ENCODE peak calls at places on chromosome 1, in five cellular contexts. J is hepatocyte, G is pancreas, X is heart right ventricle, E is uterus. M is an unnamed sample.

GRCh38 chr1:111085666-111086065 is 54.2 kb downstream of the DRAM2 start:
- DNase-seq in J (no peak), G (no peak), X (no peak), E (no peak), M (no peak)

GRCh38 chr1:17148950-17149608 is 29.8 kb upstream of the PADI2 start:
- DNase-seq in J (no peak), G (no peak), X (no peak), E (no peak), M (no peak)

GRCh38 chr1:233945573-233945972 is 41.1 kb downstream of the SLC35F3 start:
- DNase-seq in J (no peak), G (no peak), X (no peak), E (no peak), M (no peak)

GRCh38 chr1:246005067-246005466 is 502.0 kb downstream of the SMYD3 start:
- DNase-seq in J (no peak), G (no peak), X (no peak), E (no peak), M (no peak)

GRCh38 chr1:203116048-203116810 is 11.3 kb upstream of the ADORA1 start:
- DNase-seq in J (no peak), G (no peak), X (no peak), E (no peak), M (no peak)

GRCh38 chr1:62263813-62264353 is 55.4 kb downstream of the KANK4 start:
- DNase-seq in J (no peak), G (no peak), X (no peak), E (no peak), M (no peak)

GRCh38 chr1:169138866-169139670 is 32.6 kb downstream of the ATP1B1 start:
- DNase-seq in J (no peak), G (no peak), X (no peak), E (no peak), M (no peak)

GRCh38 chr1:240385985-240386978 is 225.7 kb downstream of the GREM2 start:
- DNase-seq in J (peak; percentile 24), G (no peak), X (no peak), E (no peak), M (no peak)

GRCh38 chr1:54996359-54996868 is 2.3 kb upstream of the BSND start:
- DNase-seq in J (peak; percentile 82), G (peak; percentile 96), X (peak; percentile 79), E (no peak), M (no peak)

GRCh38 chr1:155255243-155256100 is at the start of gene ENTREP3:
- DNase-seq in J (peak; percentile 93), G (peak; percentile 89), X (peak; percentile 91), E (peak; percentile 87), M (peak; percentile 85)

GRCh38 chr1:76802094-76802493 is 65.2 kb upstream of the ST6GALNAC5 start:
- DNase-seq in J (no peak), G (no peak), X (no peak), E (no peak), M (no peak)

GRCh38 chr1:83033682-83034081 is 965.2 kb downstream of the TTLL7 start:
- DNase-seq in J (no peak), G (no peak), X (no peak), E (no peak), M (no peak)

GRCh38 chr1:201505505-201505893 is 1.4 kb downstream of the CSRP1 start:
- DNase-seq in J (no peak), G (no peak), X (no peak), E (peak; percentile 55), M (no peak)

GRCh38 chr1:215269955-215270354 is 187.4 kb downstream of the KCNK2 start:
- DNase-seq in J (no peak), G (no peak), X (no peak), E (no peak), M (no peak)

GRCh38 chr1:84192681-84193080 is 48.6 kb downstream of the PRKACB start:
- DNase-seq in J (no peak), G (no peak), X (no peak), E (no peak), M (no peak)

GRCh38 chr1:67559222-67559700 is 125.7 kb upstream of the GADD45A start:
- DNase-seq in J (no peak), G (no peak), X (peak; percentile 36), E (peak; percentile 59), M (no peak)

GRCh38 chr1:223811634-223812101 is 34.1 kb downstream of the TP53BP2 start:
- DNase-seq in J (no peak), G (no peak), X (no peak), E (no peak), M (no peak)

GRCh38 chr1:65235867-65236805 is 73.2 kb upstream of the DNAJC6 start:
- DNase-seq in J (peak; percentile 27), G (no peak), X (no peak), E (no peak), M (no peak)

GRCh38 chr1:81695741-81696140 is 105.0 kb upstream of the ADGRL2 start:
- DNase-seq in J (peak; percentile 36), G (no peak), X (no peak), E (peak; percentile 19), M (no peak)

GRCh38 chr1:65182658-65183268 is 34.8 kb downstream of the AK4 start:
- DNase-seq in J (no peak), G (no peak), X (no peak), E (no peak), M (no peak)

GRCh38 chr1:83954301-83954823 is 44.6 kb downstream of the TTLL7 start:
- DNase-seq in J (no peak), G (no peak), X (no peak), E (no peak), M (no peak)

GRCh38 chr1:941027-941587 is 17.4 kb downstream of the SAMD11 start:
- DNase-seq in J (no peak), G (no peak), X (no peak), E (peak; percentile 30), M (no peak)

GRCh38 chr1:228781161-228781771 is 46.0 kb downstream of the RHOU start:
- DNase-seq in J (peak; percentile 78), G (no peak), X (no peak), E (peak; percentile 38), M (no peak)

GRCh38 chr1:15090373-15090772 is 63.2 kb upstream of the TMEM51 start:
- DNase-seq in J (peak; percentile 91), G (peak; percentile 89), X (no peak), E (peak; percentile 30), M (no peak)
- H3K27ac ChIP-seq in J (peak overlapping the region; percentile 91), G (peak overlapping the region; percentile 52), X (no peak overlapping the region), E (no peak overlapping the region), M (no peak overlapping the region)

DNA sequence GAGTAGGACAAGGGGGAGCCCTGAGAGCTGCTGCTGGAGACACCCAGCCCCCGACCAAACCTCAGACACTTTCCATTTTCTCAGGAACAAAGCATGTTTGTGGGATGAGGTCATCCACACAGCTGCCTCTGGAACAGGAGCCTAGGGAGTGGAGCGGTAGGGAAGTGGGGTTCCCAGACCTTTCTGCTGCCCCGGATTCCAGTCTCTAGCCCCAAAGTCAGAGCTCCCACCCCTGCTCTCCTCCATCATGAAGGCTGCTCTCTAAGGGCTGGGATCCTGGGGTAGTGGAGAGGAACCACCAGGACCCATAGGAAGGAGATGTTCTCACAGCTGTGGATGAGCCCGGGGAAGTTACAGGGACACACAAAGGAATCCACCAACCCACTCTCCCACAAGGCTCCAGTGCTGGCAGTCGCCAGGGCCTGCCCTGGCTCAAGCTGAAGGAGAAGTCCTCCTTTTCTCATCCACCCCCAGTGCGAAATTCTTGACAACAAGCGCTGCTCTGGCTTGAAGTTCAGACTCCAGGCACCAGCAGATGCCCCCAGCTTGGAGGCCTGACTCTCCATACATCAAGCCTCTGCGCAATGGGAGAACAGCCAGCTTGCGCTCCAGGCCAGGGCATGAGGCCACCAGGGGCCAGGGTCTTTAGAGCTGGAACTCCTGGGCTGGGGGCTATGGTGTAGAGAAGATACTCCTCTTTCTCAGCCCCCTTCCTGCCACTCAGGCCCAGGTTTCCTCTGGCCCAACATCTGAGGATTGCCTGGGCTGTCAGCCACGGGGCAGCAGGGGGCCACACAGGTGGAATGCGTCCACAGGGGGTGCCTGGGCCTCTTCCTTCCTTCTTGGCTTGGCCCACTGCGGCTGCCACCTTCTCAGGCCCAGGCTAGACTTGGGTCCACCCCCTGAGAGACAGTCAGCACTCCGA is 4.5 kb downstream of the FHL3 start:
- DNase-seq in J (peak; percentile 70), G (no peak), X (no peak), E (peak; percentile 64), M (no peak)
- H3K27ac ChIP-seq in J (peak overlapping the region; percentile 97), G (no peak overlapping the region), X (peak overlapping the region; percentile 77), E (peak overlapping the region; percentile 97), M (peak overlapping the region; percentile 70)

GRCh38 chr1:92857817-92858216 is 26.0 kb downstream of the RPL5 start:
- DNase-seq in J (no peak), G (no peak), X (no peak), E (no peak), M (no peak)
- H3K27ac ChIP-seq in J (no peak overlapping the region), G (no peak overlapping the region), X (no peak overlapping the region), E (no peak overlapping the region), M (no peak overlapping the region)

GRCh38 chr1:221182791-221183533 is 303.7 kb downstream of the HLX start:
- DNase-seq in J (no peak), G (no peak), X (no peak), E (no peak), M (no peak)
- H3K27ac ChIP-seq in J (no peak overlapping the region), G (no peak overlapping the region), X (no peak overlapping the region), E (no peak overlapping the region), M (no peak overlapping the region)

DNA sequence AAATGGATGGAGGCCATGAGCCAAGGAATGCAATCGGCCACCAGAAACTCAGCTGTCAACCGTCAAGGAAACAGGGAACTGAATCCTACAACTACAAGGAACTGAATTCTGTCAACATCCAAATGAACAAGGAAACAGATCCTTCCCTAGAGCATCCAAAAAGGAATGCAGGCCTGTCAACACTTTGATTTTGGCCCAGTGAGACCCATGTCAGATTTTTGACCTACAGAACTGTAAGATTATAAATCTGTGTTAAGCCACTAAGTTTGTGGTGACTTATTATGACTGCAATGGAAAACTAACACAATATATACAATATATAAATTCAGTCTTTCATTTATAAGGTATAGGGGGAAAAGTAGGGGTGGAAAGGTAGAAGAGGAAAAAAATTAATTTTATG is 55.3 kb downstream of the SHCBP1L start:
- DNase-seq in J (no peak), G (no peak), X (no peak), E (no peak), M (no peak)
- H3K27ac ChIP-seq in J (no peak overlapping the region), G (no peak overlapping the region), X (no peak overlapping the region), E (no peak overlapping the region), M (no peak overlapping the region)

DNA sequence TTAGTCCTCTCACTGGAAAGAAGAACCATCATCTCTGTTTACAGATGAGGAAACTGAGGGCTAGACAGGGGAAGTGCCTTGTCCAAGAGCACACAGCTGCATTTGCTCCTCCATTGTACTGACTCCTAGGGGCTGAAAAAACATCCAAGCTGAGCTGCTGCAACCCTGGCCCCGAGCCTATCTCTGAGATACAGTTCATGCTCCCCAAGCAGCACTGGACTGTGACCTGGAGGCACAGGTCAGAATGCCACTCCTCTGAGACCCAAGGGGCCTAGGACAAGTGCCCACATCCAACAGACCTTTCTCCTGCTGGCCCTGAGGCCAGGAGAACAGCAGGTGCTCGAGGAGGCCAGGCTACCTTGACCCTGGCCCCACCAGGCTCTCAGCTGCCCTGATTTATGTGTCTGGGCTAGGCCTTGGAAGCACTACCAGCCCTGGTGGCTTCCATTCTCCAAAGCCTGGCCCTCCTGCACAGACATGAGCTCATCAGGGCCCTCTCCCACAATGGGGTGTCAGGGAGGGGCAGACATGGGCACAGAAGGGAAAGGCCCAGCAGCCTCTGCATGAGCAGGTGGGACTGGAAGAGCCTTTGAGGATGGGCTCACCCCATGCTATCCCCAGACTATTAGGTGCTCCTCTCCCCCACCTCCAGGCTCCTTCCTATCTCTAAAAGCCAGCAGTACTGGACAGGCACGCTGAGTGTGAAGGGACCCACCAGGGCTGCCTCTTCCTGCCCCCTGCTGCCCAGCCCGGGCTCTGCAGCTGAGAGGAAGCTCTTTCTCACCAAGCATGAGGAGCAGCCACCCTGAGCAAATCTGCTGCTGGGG is 18.9 kb downstream of the ADGRB2 start:
- DNase-seq in J (peak; percentile 81), G (peak; percentile 80), X (peak; percentile 61), E (peak; percentile 65), M (peak; percentile 43)
- H3K27ac ChIP-seq in J (peak overlapping the region; percentile 40), G (no peak overlapping the region), X (no peak overlapping the region), E (no peak overlapping the region), M (no peak overlapping the region)

M was measured in substantia nigra.